ENCODE peak calls at places on chromosome 13, in nine cellular contexts. F is CD4-positive, CD25-positive, alpha-beta regulatory T cell; K is uterus; J is right atrium auricular region; U is naive thymus-derived CD4-positive, alpha-beta T cell; X is fibroblast of lung; R is heart right ventricle; T is vagina; C is cardiac muscle cell. E is an unnamed sample. For H3K4me1, the result is how much of the 10 kb centered on the place peaks cover.

GRCh38 chr13:106986033-106986484 is 418.1 kb upstream of the ARGLU1 start:
- DNase-seq in T (no peak), J (no peak), U (no peak), C (peak), F (no peak), K (no peak), X (peak), R (no peak), E (no peak)

GRCh38 chr13:32639502-32640105 is 53.4 kb downstream of the PDS5B start:
- DNase-seq in J (peak), C (peak), U (peak), K (peak), F (peak), X (peak), R (peak), T (no peak), E (peak)

GRCh38 chr13:32201809-32202208 is 113.4 kb downstream of the ZAR1L start:
- DNase-seq in T (no peak), X (no peak), C (no peak), F (no peak), U (no peak), K (no peak), J (no peak), R (no peak), E (no peak)

GRCh38 chr13:40764587-40765403 is 6.2 kb downstream of the MRPS31 start:
- DNase-seq in U (no peak), F (peak), X (no peak), T (no peak), K (no peak), R (no peak), J (no peak), C (no peak), E (peak)

GRCh38 chr13:50798923-50799322 is 44.6 kb downstream of the DLEU7 start:
- DNase-seq in J (no peak), R (no peak), C (no peak), K (no peak), F (no peak), U (no peak), T (no peak), X (no peak), E (no peak)

GRCh38 chr13:106535552-106536243 is at the start of gene EFNB2:
- DNase-seq in X (peak), C (peak), K (peak), J (peak), U (peak), F (peak), T (no peak), R (peak), E (peak)

GRCh38 chr13:96492758-96493157 is 402.9 kb downstream of the HS6ST3 start:
- DNase-seq in X (no peak), T (no peak), J (no peak), K (no peak), U (no peak), C (no peak), R (peak), F (no peak), E (peak)

GRCh38 chr13:33676045-33676699 is 141.8 kb upstream of the RFC3 start:
- DNase-seq in F (no peak), K (no peak), X (peak), R (peak), C (no peak), T (no peak), U (no peak), J (no peak), E (peak)

GRCh38 chr13:40205771-40206240 is 460.6 kb downstream of the FOXO1 start:
- DNase-seq in K (no peak), J (no peak), C (no peak), F (no peak), X (no peak), R (no peak), T (no peak), U (no peak), E (no peak)

GRCh38 chr13:32660227-32660626 is 74.0 kb downstream of the PDS5B start:
- DNase-seq in R (no peak), X (no peak), U (no peak), J (no peak), T (no peak), K (no peak), F (no peak), C (no peak), E (peak)

GRCh38 chr13:78194904-78195639 is 276.4 kb upstream of the EDNRB start:
- DNase-seq in T (no peak), R (no peak), C (no peak), F (no peak), U (no peak), X (peak), J (no peak), K (no peak), E (no peak)

GRCh38 chr13:45042539-45042938 is 53.2 kb downstream of the GPALPP1 start:
- DNase-seq in X (no peak), R (no peak), T (no peak), F (no peak), U (no peak), C (no peak), J (no peak), K (no peak), E (no peak)

GRCh38 chr13:76795701-76796695 is 90.2 kb downstream of the KCTD12 start:
- DNase-seq in R (no peak), J (no peak), X (peak), C (no peak), T (no peak), F (no peak), U (no peak), K (no peak), E (no peak)

GRCh38 chr13:24860775-24861174 is 96.8 kb downstream of the RNF17 start:
- DNase-seq in J (no peak), C (no peak), X (no peak), F (no peak), T (no peak), K (no peak), R (no peak), U (no peak), E (no peak)

GRCh38 chr13:44719857-44720671 is 143.9 kb upstream of the TSC22D1 start:
- DNase-seq in F (no peak), T (no peak), K (no peak), J (no peak), C (no peak), R (peak), X (peak), U (no peak), E (peak)

GRCh38 chr13:67078062-67078461 is 152.1 kb downstream of the PCDH9 start:
- DNase-seq in T (no peak), U (no peak), X (no peak), R (no peak), J (no peak), K (no peak), C (no peak), F (no peak), E (no peak)

GRCh38 chr13:67077132-67077531 is 153.0 kb downstream of the PCDH9 start:
- DNase-seq in F (no peak), C (no peak), K (no peak), U (no peak), R (no peak), X (no peak), T (no peak), J (no peak), E (no peak)

GRCh38 chr13:67076378-67076777 is 153.8 kb downstream of the PCDH9 start:
- DNase-seq in C (no peak), J (no peak), U (no peak), K (no peak), T (no peak), R (no peak), F (no peak), X (no peak), E (no peak)

GRCh38 chr13:67071918-67072598 is 158.1 kb downstream of the PCDH9 start:
- DNase-seq in X (no peak), R (no peak), K (no peak), U (no peak), T (no peak), J (no peak), F (no peak), C (no peak), E (no peak)

GRCh38 chr13:67075239-67075638 is 154.9 kb downstream of the PCDH9 start:
- DNase-seq in T (no peak), F (no peak), C (no peak), U (no peak), K (no peak), R (no peak), J (no peak), X (peak), E (no peak)
- H3K27ac ChIP-seq in T (no peak), F (no peak), C (no peak), U (no peak), K (no peak), R (no peak), J (no peak), X (no peak), E (no peak)

GRCh38 chr13:112978561-112979405 is 9.8 kb downstream of the MCF2L start:
- DNase-seq in R (peak), U (no peak), C (no peak), J (peak), T (no peak), X (no peak), K (no peak), F (no peak), E (no peak)
- H3K4me3 ChIP-seq in R (peak), U (no peak), C (no peak), J (peak), T (peak), X (no peak), K (no peak), F (no peak), E (no peak)

GRCh38 chr13:35850569-35850968 is 280.6 kb downstream of the DCLK1 start:
- DNase-seq in K (no peak), T (no peak), U (no peak), J (no peak), X (no peak), C (no peak), R (no peak), F (no peak), E (no peak)

GRCh38 chr13:35848316-35848715 is 282.9 kb downstream of the DCLK1 start:
- DNase-seq in T (no peak), J (no peak), C (no peak), F (no peak), X (no peak), R (no peak), U (no peak), K (no peak), E (no peak)

GRCh38 chr13:35848868-35849644 is 282.1 kb downstream of the DCLK1 start:
- DNase-seq in K (no peak), R (no peak), C (no peak), T (no peak), U (no peak), J (no peak), F (no peak), X (no peak), E (no peak)

GRCh38 chr13:35854286-35854685 is 276.9 kb downstream of the DCLK1 start:
- DNase-seq in K (no peak), X (no peak), U (no peak), F (no peak), J (no peak), C (no peak), R (no peak), T (no peak), E (no peak)

GRCh38 chr13:35851238-35851814 is 279.9 kb downstream of the DCLK1 start:
- DNase-seq in U (no peak), R (no peak), K (no peak), J (no peak), F (no peak), T (no peak), C (no peak), X (no peak), E (no peak)
- H3K4me1 ChIP-seq in U (under half), R (under half), K (under half), J (under half), F (under half), T (under half), C (under half), X (under half), E (under half)

DNA sequence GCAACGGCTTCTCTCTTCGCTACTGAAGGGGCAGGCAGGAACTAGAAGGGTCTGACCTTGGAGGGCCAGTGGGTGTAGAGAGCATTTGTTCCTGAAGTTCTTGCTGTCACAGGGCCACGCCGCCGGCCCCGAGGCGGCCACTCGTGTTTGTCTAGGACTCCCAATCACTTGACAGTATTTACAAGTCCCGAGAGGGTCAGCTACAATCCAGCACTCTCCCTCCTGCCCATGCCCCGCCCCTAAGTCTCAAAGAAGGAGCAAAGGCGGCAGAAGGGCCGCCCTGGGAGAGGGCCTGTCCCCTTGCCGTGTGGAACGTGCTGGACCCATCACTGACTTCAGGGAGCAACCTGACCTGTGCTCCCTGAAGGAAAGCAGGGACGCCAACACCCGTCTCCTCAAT is 118.5 kb downstream of the STK24 start:
- DNase-seq in F (no peak), J (no peak), T (no peak), K (no peak), X (no peak), R (no peak), C (no peak), U (no peak), E (no peak)
- H3K27ac ChIP-seq in F (no peak), J (no peak), T (peak), K (no peak), X (no peak), R (no peak), C (peak), U (no peak), E (no peak)

DNA sequence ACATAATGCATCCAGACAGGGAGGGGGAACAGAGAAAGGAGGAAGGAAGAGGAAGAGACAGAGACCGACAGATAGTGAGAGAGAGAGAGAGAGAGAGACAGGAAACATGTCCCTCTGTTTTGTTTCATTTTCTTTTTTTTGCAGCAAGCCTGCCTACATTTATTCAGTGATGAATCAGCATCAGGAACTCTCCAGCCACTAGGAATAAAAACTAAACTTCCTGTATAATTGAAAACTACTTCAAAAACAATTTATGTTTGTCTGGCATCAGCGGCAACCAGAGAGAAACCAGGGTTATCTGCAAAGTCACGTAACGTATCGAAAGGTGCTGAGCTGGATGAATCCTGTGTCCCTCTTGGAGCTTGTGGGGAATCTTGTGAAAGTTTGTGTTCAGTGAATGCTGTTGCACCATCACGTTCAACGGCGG is 148.6 kb upstream of the SOX21 start:
- DNase-seq in J (no peak), C (no peak), X (peak), R (no peak), U (peak), T (no peak), F (no peak), K (no peak), E (no peak)
- H3K4me3 ChIP-seq in J (no peak), C (no peak), X (peak), R (no peak), U (peak), T (peak), F (peak), K (peak), E (no peak)

GRCh38 chr13:48504606-48505369 is 28.1 kb downstream of the RCBTB2 start:
- DNase-seq in X (no peak), C (no peak), F (no peak), R (no peak), J (no peak), U (no peak), T (no peak), K (no peak), E (no peak)

GRCh38 chr13:48500652-48501197 is 32.2 kb downstream of the RCBTB2 start:
- DNase-seq in C (no peak), U (no peak), R (no peak), K (no peak), F (no peak), T (no peak), J (no peak), X (peak), E (no peak)

GRCh38 chr13:48502601-48503319 is 30.1 kb downstream of the RCBTB2 start:
- DNase-seq in F (no peak), U (no peak), C (no peak), K (no peak), T (no peak), J (no peak), R (no peak), X (no peak), E (no peak)

GRCh38 chr13:48505597-48506091 is 27.2 kb downstream of the RCBTB2 start:
- DNase-seq in T (no peak), F (peak), X (peak), R (peak), U (peak), K (no peak), C (no peak), J (no peak), E (peak)

GRCh38 chr13:48501705-48502104 is 31.2 kb downstream of the RCBTB2 start:
- DNase-seq in C (no peak), U (no peak), X (no peak), T (no peak), J (no peak), K (no peak), R (no peak), F (no peak), E (no peak)
- H3K4me1 ChIP-seq in C (under half), U (under half), X (under half), T (under half), J (under half), K (under half), R (under half), F (under half), E (under half)